ENCODE peak calls at places on chromosome 17, in four cellular contexts. J is SJCRH30, Z is upper lobe of right lung, C is ovary. P is an unnamed sample.

GRCh38 chr17:45316271-45317112 is at the start of gene MAP3K14:
- DNase-seq in J (peak; percentile 77), C (peak; percentile 80), Z (peak; percentile 92), P (peak; percentile 72)

GRCh38 chr17:45220079-45220478 is 1.6 kb upstream of the FMNL1 start:
- DNase-seq in J (no peak), Z (no peak), C (no peak), P (no peak)

GRCh38 chr17:43679911-43680310 is 18.2 kb upstream of the MEOX1 start:
- DNase-seq in Z (no peak), J (no peak), C (no peak), P (no peak)

GRCh38 chr17:2875608-2876007 is 79.4 kb downstream of the RAP1GAP2 start:
- DNase-seq in Z (no peak), J (no peak), C (no peak), P (no peak)

GRCh38 chr17:43758497-43759174 is at the start of gene SOST:
- DNase-seq in J (no peak), C (no peak), Z (no peak), P (no peak)

GRCh38 chr17:27494192-27495091 is 38.2 kb downstream of the KSR1 start:
- DNase-seq in C (no peak), Z (peak; percentile 82), J (peak; percentile 50), P (peak; percentile 43)

GRCh38 chr17:19332371-19333131 is 30.0 kb downstream of the B9D1 start:
- DNase-seq in C (no peak), Z (peak; percentile 56), J (peak; percentile 96), P (no peak)

GRCh38 chr17:61408151-61409041 is 8.8 kb downstream of the TBX2 start:
- DNase-seq in J (no peak), C (peak; percentile 32), Z (peak; percentile 61), P (no peak)

GRCh38 chr17:327971-328370 is 24.6 kb downstream of the RPH3AL start:
- DNase-seq in J (no peak), Z (peak; percentile 48), C (peak; percentile 23), P (no peak)

GRCh38 chr17:46184696-46185095 is 8.5 kb downstream of the KANSL1 start:
- DNase-seq in Z (no peak), J (no peak), C (no peak), P (no peak)

GRCh38 chr17:38315497-38315896 is 18.5 kb downstream of the MRPL45 start:
- DNase-seq in J (no peak), Z (no peak), C (no peak), P (no peak)

GRCh38 chr17:80831481-80831880 is 160.2 kb upstream of the CHMP6 start:
- DNase-seq in Z (no peak), J (no peak), C (no peak), P (no peak)

GRCh38 chr17:74210191-74211140 is 2.9 kb upstream of the TTYH2 start:
- DNase-seq in J (peak; percentile 77), Z (peak; percentile 84), C (peak; percentile 77), P (peak; percentile 61)

GRCh38 chr17:42979511-42980273 is at the start of gene PTGES3L:
- DNase-seq in Z (no peak), J (peak; percentile 91), C (no peak), P (peak; percentile 48)

GRCh38 chr17:15232517-15232915 is 32.6 kb downstream of the PMP22 start:
- DNase-seq in Z (no peak), C (no peak), J (no peak), P (no peak)

GRCh38 chr17:80316927-80317705 is 56.5 kb downstream of the RNF213 start:
- DNase-seq in Z (peak; percentile 53), C (peak; percentile 44), J (no peak), P (peak; percentile 27)

GRCh38 chr17:45939398-45939797 is 45.0 kb downstream of the MAPT start:
- DNase-seq in Z (no peak), J (no peak), C (no peak), P (no peak)

GRCh38 chr17:72720494-72720825 is 372.0 kb downstream of the SLC39A11 start:
- DNase-seq in C (no peak), J (no peak), Z (no peak), P (no peak)

GRCh38 chr17:64131606-64132270 is 1.8 kb upstream of the ERN1 start:
- DNase-seq in Z (no peak), J (no peak), C (no peak), P (peak; percentile 52)

GRCh38 chr17:81153340-81153803 is 11.9 kb upstream of the PVALEF start:
- DNase-seq in Z (no peak), J (peak; percentile 100), C (no peak), P (no peak)

GRCh38 chr17:8632087-8632486 is 1.6 kb upstream of the MYH10 start:
- DNase-seq in Z (no peak), C (no peak), J (no peak), P (no peak)

GRCh38 chr17:34067009-34067408 is 188.1 kb upstream of the CCL2 start:
- DNase-seq in J (no peak), Z (no peak), C (no peak), P (no peak)

GRCh38 chr17:37844158-37844976 is 79.8 kb upstream of the TBC1D3K start:
- DNase-seq in C (peak; percentile 16), Z (peak; percentile 83), J (no peak), P (no peak)

GRCh38 chr17:70070297-70071027 is 4.6 kb upstream of the KCNJ16 start:
- DNase-seq in C (no peak), J (no peak), Z (no peak), P (no peak)

GRCh38 chr17:75908201-75908600 is 3.5 kb upstream of the MRPL38 start:
- DNase-seq in C (no peak), J (no peak), Z (peak; percentile 82), P (no peak)

GRCh38 chr17:8375738-8376259 is 705 bp downstream of the KRABD2 start:
- DNase-seq in Z (no peak), C (no peak), J (no peak), P (no peak)

GRCh38 chr17:36705651-36706436 is 104.5 kb downstream of the MRM1 start:
- DNase-seq in J (peak; percentile 57), C (no peak), Z (no peak), P (no peak)

GRCh38 chr17:10618202-10618635 is 38.9 kb downstream of the MYH3 start:
- DNase-seq in C (peak; percentile 68), J (peak; percentile 85), Z (peak; percentile 73), P (peak; percentile 40)

GRCh38 chr17:78127888-78128615 is 503 bp downstream of the TMC6 start:
- DNase-seq in J (peak; percentile 77), Z (peak; percentile 82), C (no peak), P (no peak)

GRCh38 chr17:78125138-78125913 is 3.2 kb downstream of the TMC6 start:
- DNase-seq in Z (no peak), C (no peak), J (no peak), P (no peak)

GRCh38 chr17:78127240-78127887 is 1.2 kb downstream of the TMC6 start:
- DNase-seq in J (peak; percentile 75), C (no peak), Z (peak; percentile 91), P (no peak)

GRCh38 chr17:78125976-78126894 is 2.3 kb downstream of the TMC6 start:
- DNase-seq in J (peak; percentile 68), C (no peak), Z (no peak), P (no peak)

DNA sequence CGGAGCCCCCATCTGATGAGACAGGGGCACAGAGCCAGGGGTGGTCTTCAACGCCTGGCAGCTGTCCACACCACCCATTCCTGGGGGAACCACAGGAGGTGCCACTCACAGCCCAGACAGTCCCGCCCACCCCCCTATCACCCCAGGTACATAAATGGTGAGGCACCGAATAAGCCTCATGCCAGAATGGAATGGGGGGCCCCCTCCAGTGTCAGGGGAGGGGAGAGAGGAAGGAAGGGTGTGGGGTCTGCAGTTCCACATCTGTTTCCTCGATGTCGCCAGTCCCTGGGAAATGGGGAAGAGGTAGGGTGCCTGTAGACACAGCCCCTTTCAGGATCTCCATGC is 1.7 kb downstream of the TMC6 start:
- DNase-seq in Z (no peak), J (no peak), C (no peak), P (no peak)
- H3K4me3 ChIP-seq in Z (peak overlapping the region; percentile 93), J (peak overlapping the region; percentile 94), C (no peak overlapping the region), P (no peak overlapping the region)

DNA sequence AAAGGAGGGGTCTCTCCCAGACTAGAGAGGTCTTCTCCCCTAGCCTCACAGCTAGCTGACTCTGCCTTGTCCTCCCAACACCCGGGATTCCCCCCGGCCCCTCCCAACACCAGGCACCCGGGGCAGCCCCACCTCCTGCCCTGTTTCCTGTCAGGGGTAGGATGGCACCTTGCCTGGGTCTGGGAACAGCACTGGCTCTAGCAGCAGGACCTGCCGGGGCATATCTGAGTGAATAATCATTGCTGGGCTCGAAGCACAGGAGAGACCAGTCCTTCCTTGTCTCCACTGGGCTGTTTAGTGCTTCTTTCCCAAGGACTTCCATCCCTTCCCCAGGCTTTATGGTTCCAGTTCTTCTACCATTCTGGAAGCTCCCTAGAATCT is 25.7 kb downstream of the MINK1 start:
- DNase-seq in C (no peak), J (peak; percentile 5), Z (peak; percentile 73), P (no peak)
- H3K4me1 ChIP-seq in C (peaks cover 16% of the 10 kb centered on the region), J (peaks cover 5% of the 10 kb centered on the region), Z (peaks cover 42% of the 10 kb centered on the region), P (no peaks in the 10 kb centered on the region)

GRCh38 chr17:32388613-32389459 is 38.9 kb downstream of the ZNF207 start:
- DNase-seq in J (no peak), Z (no peak), C (no peak), P (no peak)

GRCh38 chr17:32385121-32385520 is 35.2 kb downstream of the ZNF207 start:
- DNase-seq in Z (no peak), J (no peak), C (no peak), P (no peak)

GRCh38 chr17:32383926-32384434 is 34.0 kb downstream of the ZNF207 start:
- DNase-seq in C (no peak), J (no peak), Z (no peak), P (no peak)

GRCh38 chr17:32386844-32387243 is 36.9 kb downstream of the ZNF207 start:
- DNase-seq in C (no peak), Z (no peak), J (no peak), P (no peak)

GRCh38 chr17:32385971-32386370 is 36.0 kb downstream of the ZNF207 start:
- DNase-seq in C (no peak), J (no peak), Z (no peak), P (no peak)
- H3K36me3 ChIP-seq in C (no peaks in the 10 kb centered on the region), J (peaks cover 23% of the 10 kb centered on the region), Z (peaks cover 28% of the 10 kb centered on the region), P (no peaks in the 10 kb centered on the region)

DNA sequence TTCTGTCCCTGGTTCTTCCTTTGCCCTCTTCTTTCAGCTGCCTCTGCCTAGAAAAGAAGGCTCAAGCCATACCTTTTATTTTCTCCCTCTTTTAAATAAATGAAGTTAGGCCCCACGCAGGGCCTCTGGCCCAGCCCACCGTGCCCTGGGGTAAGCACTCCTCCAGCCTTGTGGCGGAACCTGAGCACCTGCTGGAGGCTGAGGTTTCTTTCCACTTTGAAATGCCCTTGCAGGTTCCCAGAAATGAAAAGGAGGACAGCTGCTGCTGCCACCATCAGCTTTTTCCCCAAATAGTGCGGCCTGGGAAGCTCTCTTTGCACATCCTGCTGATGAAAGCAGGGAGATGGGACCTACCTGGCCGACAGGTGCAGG is 139.4 kb downstream of the CCDC182 start:
- DNase-seq in J (no peak), C (no peak), Z (peak; percentile 37), P (no peak)
- H3K4me3 ChIP-seq in J (no peak overlapping the region), C (no peak overlapping the region), Z (peak overlapping the region; percentile 13), P (no peak overlapping the region)

P was measured in uterus.